ENCODE peak calls at places on chromosomes 1 and 21, in seven cellular contexts. J is IMR-90; M is substantia nigra; F is pancreas; W is epithelial cell of prostate; U is naive thymus-derived CD4-positive, alpha-beta T cell; A is breast epithelium. B is an unnamed sample.

GRCh38 chr1:81044708-81045107 is 756.0 kb upstream of the ADGRL2 start:
- DNase-seq in F (no peak), M (no peak), A (no peak), U (no peak), J (peak), W (no peak), B (no peak)

GRCh38 chr1:64572222-64572900 is 102.4 kb downstream of the CACHD1 start:
- DNase-seq in J (no peak), U (no peak), A (no peak), W (no peak), F (no peak), M (no peak), B (no peak)

GRCh38 chr1:29540801-29541357 is 304.6 kb downstream of the PTPRU start:
- DNase-seq in A (no peak), M (no peak), F (no peak), W (no peak), J (no peak), U (no peak), B (no peak)

GRCh38 chr1:220748091-220748934 is at the start of gene MTARC2:
- DNase-seq in F (peak), A (peak), M (peak), U (no peak), W (no peak), J (peak), B (peak)

GRCh38 chr1:54017979-54018378 is at the start of gene LDLRAD1:
- DNase-seq in M (no peak), U (no peak), W (no peak), A (no peak), J (no peak), F (no peak), B (peak)

GRCh38 chr1:1573843-1574720 is 581 bp downstream of the SSU72 start:
- DNase-seq in A (no peak), F (peak), U (no peak), J (peak), M (peak), W (no peak), B (peak)

GRCh38 chr1:15836772-15837669 is 10.5 kb upstream of the SPEN start:
- DNase-seq in A (no peak), M (peak), W (no peak), U (peak), J (no peak), F (peak), B (peak)

GRCh38 chr1:65792671-65793358 is at the start of gene PDE4B:
- DNase-seq in F (no peak), W (no peak), J (peak), U (no peak), M (peak), A (no peak), B (peak)

GRCh38 chr1:2386636-2387611 is 4.4 kb downstream of the MORN1 start:
- DNase-seq in J (no peak), W (no peak), A (no peak), M (no peak), F (peak), U (no peak), B (no peak)

GRCh38 chr1:71350805-71351204 is 270.0 kb upstream of the ZRANB2 start:
- DNase-seq in M (no peak), U (no peak), F (no peak), J (peak), W (no peak), A (no peak), B (no peak)

GRCh38 chr1:118948351-118948750 is 39.8 kb downstream of the TBX15 start:
- DNase-seq in J (no peak), A (no peak), F (no peak), W (no peak), M (no peak), U (no peak), B (no peak)

GRCh38 chr1:161733526-161733925 is 12.2 kb downstream of the FCRLB start:
- DNase-seq in F (no peak), W (no peak), U (no peak), J (peak), M (no peak), A (no peak), B (no peak)

GRCh38 chr1:28518745-28519341 is 13.0 kb downstream of the RCC1 start:
- DNase-seq in J (no peak), A (no peak), M (no peak), W (no peak), F (no peak), U (peak), B (peak)

GRCh38 chr1:13700521-13701273 is 709 bp downstream of the PRDM2 start:
- DNase-seq in A (no peak), W (no peak), M (peak), J (peak), U (peak), F (peak), B (peak)

GRCh38 chr1:1788646-1789431 is 10.6 kb upstream of the NADK start:
- DNase-seq in M (no peak), J (peak), W (no peak), A (no peak), U (no peak), F (no peak), B (peak)

DNA sequence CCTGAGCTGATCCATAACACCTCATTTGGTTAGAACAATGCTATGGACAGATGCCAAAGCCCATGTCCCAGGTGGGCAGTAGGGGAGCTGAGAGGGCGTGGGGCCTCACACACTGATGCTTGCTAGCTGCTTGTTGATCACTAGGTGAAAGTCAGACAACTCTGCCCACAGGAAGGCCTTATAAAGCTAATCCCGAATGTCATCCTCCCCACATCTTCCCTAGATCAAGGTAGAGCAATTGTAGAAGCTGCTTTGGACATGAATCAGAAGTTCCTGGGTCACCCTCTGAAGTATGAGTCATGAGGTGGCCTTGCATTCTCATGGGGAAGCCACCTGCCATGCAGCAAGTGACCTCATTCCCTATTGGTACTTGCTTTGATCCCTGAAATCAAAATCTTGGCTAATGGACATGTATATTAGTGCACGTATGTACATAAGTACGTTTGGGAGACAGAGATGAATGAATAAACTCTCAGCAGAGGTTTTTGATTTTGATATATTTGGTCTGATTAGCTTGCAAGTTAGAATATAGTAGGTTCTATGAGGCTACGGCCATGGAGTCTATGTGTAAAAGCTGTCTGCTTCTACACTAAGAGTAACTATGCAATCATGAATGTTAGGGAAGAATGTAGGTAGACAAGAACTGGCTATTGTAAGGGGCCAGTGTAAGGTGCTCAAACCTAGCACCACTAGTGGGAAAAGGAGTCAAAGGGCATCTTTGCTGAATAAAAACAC is 52.7 kb downstream of the ABCA4 start:
- DNase-seq in A (no peak), M (no peak), J (peak), F (peak), U (no peak), W (peak), B (no peak)
- H3K27ac ChIP-seq in A (peak), M (peak), J (peak), F (peak), U (no peak), W (peak), B (peak)

GRCh38 chr1:12591267-12591938 is 26.6 kb downstream of the DHRS3 start:
- DNase-seq in A (no peak), M (no peak), F (no peak), U (no peak), J (no peak), W (no peak), B (no peak)
- H3K27ac ChIP-seq in A (peak), M (no peak), F (no peak), U (no peak), J (no peak), W (no peak), B (no peak)

GRCh38 chr21:37364722-37365121 is 1.9 kb upstream of the DYRK1A start:
- DNase-seq in F (no peak), W (no peak), J (no peak), U (no peak), M (no peak), A (no peak), B (no peak)

GRCh38 chr21:37366488-37367300 is at the start of gene DYRK1A:
- DNase-seq in M (peak), A (peak), W (peak), U (peak), J (peak), F (peak), B (peak)

GRCh38 chr21:37367301-37367757 is 756 bp downstream of the DYRK1A start:
- DNase-seq in U (no peak), W (no peak), J (no peak), F (no peak), A (no peak), M (peak), B (no peak)

GRCh38 chr21:37365657-37366487 is 701 bp upstream of the DYRK1A start:
- DNase-seq in F (peak), J (peak), U (peak), M (peak), W (no peak), A (peak), B (peak)

GRCh38 chr21:37363936-37364335 is 2.6 kb upstream of the DYRK1A start:
- DNase-seq in A (no peak), U (no peak), M (no peak), W (no peak), F (no peak), J (no peak), B (no peak)
- H3K27ac ChIP-seq in A (no peak), U (no peak), M (no peak), W (no peak), F (no peak), J (no peak), B (no peak)

DNA sequence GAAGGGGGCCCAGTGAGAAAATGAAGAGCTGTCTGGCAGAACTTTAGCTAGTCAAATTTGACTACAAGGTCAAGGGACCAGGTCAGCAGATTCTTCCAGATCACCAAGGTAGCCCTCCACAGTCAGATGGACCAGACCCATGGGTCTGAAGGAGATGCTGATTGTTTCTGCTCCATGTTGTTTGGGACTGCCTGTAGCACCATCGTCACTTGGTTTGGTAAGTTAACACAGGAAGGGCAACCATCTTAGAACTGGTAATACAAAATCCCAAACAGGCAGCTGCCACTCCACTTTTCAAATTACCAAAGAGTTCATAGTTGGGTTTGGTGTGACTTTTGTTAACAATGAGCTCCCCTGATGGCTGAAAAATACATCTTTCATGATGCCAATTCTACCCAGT is 9.0 kb downstream of the ITPKB start:
- DNase-seq in W (no peak), F (no peak), U (no peak), M (no peak), A (no peak), J (no peak), B (no peak)
- H3K27ac ChIP-seq in W (no peak), F (no peak), U (peak), M (peak), A (no peak), J (no peak), B (no peak)

DNA sequence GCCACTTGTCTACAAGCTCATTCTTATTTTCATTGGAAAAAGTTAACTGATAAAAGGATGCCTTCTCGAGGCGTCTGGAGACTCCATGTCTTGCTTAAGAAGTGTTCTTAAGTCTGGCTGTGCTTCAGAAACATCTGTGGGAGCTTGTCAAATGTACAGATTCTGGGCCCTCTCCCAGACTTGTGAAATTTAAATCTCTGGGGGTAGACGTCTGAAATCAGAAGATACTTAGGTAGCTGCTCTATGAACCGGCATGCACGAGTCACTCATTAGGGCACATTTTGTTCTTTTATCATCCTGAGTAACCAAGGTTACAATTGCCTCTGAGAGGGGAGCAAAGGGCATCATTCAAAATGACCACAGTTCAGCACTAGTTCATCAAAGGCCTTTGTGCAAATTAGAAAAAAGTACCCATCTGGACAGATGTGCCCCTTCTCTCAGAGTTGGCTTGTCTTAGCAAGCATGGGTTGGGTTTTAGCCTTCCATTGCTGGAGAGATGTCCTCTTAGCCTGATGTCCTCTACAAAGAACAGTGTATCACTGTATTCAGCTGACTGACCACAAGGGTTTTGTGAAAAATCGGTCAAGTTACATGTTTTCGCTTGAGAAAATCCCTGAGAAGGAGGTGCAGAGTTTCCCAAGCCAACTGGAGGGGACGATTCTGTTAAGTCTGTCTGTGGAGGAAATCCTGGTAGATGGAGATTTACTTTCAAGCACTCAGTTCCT is 156.9 kb downstream of the ASTN1 start:
- DNase-seq in U (no peak), M (no peak), F (no peak), W (no peak), J (no peak), A (no peak), B (no peak)
- H3K27ac ChIP-seq in U (no peak), M (no peak), F (no peak), W (no peak), J (no peak), A (no peak), B (no peak)

DNA sequence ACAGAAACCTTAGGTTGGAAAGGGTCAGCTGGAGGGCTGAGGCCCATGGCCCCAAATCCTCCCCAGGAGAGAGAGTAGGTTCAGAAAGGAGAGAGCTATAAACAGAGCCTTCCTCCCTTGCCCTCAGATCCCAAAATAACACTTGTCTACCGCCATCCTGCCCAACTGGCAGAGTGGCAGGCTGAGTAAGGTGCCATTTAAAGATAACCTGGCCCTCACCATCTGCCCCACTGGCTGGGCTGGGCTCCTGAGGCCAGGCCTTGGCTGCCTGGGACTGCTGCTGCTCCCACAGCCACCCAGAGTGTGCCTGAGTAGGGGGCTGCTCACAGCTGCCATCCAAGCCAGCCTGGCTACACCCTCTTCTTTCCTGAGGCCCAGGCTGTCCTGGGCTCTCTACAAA is 4.2 kb upstream of the SHISA4 start:
- DNase-seq in M (no peak), A (no peak), U (no peak), F (no peak), J (no peak), W (no peak), B (no peak)
- H3K27ac ChIP-seq in M (no peak), A (no peak), U (no peak), F (no peak), J (no peak), W (no peak), B (no peak)

GRCh38 chr21:18759751-18760161 is 356.2 kb upstream of the TMPRSS15 start:
- DNase-seq in J (no peak), W (no peak), M (no peak), A (no peak), U (no peak), F (no peak), B (no peak)

GRCh38 chr21:18764720-18765119 is 361.1 kb upstream of the TMPRSS15 start:
- DNase-seq in A (no peak), W (no peak), U (no peak), F (no peak), M (no peak), J (no peak), B (no peak)

GRCh38 chr21:18759267-18759666 is 355.7 kb upstream of the TMPRSS15 start:
- DNase-seq in M (no peak), F (no peak), W (no peak), U (no peak), J (no peak), A (no peak), B (no peak)

DNA sequence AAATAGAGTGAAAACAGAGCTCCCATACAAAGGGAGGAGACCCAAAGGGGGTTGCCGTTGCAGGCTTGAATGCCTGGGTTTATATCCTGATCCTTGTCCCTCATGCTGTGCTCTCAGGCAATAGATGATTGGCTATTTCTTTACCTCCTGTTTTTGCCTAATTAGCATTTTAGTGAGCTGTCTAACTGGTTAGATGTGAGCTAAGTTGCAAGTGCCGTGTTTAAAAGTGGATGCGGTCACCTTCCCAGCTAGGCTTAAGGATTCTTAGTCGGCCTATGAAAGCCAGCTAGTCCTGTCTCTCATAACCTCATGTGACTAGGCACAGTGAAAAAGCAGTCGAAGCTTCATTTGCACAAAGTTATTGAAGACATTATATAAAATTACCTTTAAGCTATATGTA is 356.7 kb upstream of the TMPRSS15 start:
- DNase-seq in U (no peak), J (no peak), A (no peak), M (no peak), F (no peak), W (no peak), B (no peak)
- H3K27ac ChIP-seq in U (no peak), J (no peak), A (no peak), M (no peak), F (no peak), W (no peak), B (no peak)

DNA sequence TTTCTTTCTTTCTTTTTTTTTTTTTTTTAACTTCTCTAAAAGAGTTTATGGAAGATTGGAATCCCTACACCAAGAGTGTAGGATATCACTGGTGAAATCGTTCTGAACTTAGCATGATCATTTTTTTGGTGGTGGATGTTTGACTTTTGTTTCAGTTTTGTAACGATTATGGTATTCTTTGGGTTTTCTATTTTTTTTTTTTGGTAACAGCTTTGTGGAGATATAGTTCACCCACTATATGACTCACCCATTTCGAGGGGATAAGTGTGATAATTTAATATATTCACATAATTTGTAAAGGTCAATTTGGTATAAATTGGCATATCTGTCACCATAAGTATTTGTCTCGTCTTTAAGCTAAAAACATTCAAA is 29.2 kb downstream of the AGPAT3 start:
- DNase-seq in A (no peak), F (no peak), U (no peak), W (no peak), M (no peak), J (no peak), B (no peak)
- H3K27ac ChIP-seq in A (no peak), F (no peak), U (peak), W (no peak), M (no peak), J (no peak), B (no peak)

DNA sequence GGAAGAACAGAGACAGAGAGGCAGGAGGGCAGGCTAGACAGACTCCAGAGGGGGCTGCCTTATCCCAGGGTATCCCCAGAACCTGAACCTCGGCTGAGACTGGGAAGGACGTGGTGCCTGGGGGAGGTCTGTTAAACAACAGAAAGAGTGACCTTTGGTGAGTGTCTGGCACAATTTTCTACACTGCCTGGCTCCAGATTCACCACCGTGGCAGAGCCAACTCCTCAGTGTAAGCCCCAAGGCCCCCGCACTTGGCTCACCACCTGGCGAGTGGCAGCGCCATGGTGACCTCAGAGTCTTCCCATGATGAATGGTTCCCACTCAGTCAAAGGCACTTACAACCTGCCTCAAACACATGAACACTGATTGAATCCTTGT is 6.5 kb downstream of the RD3 start:
- DNase-seq in M (no peak), J (no peak), A (no peak), F (no peak), W (no peak), U (no peak), B (no peak)
- H3K27ac ChIP-seq in M (no peak), J (no peak), A (no peak), F (no peak), W (no peak), U (no peak), B (no peak)

B was measured in colonic mucosa.